ENCODE peak calls at places on chromosomes 4 and X, in eight cellular contexts. A, Y, F, G, T, B, N and Z are unnamed samples.

GRCh38 chrX:47078129-47079043 is at the start of gene RGN:
- DNase-seq in T (peak), A (no peak), Y (no peak), F (peak), G (no peak), N (peak), B (peak), Z (peak)

GRCh38 chr4:166318810-166319525 is 445.9 kb downstream of the TLL1 start:
- DNase-seq in G (no peak), T (no peak), N (no peak), F (no peak), Y (no peak), A (no peak), B (no peak), Z (no peak)

GRCh38 chr4:40307627-40308497 is 27.3 kb upstream of the CHRNA9 start:
- DNase-seq in G (no peak), Y (no peak), A (peak), B (no peak), F (no peak), N (peak), T (no peak), Z (no peak)

GRCh38 chr4:2837110-2837903 is 6.3 kb upstream of the ADD1 start:
- DNase-seq in F (peak), B (peak), N (peak), A (peak), G (no peak), Y (no peak), T (peak), Z (no peak)

GRCh38 chr4:103754844-103755243 is 35.1 kb upstream of the TACR3 start:
- DNase-seq in T (peak), F (no peak), B (no peak), G (no peak), Y (no peak), N (no peak), A (peak), Z (peak)

GRCh38 chr4:6364146-6364545 is 94.5 kb downstream of the WFS1 start:
- DNase-seq in N (no peak), G (no peak), F (peak), Y (no peak), A (no peak), T (no peak), B (no peak), Z (no peak)

GRCh38 chr4:63620271-63620670 is 789.0 kb downstream of the TECRL start:
- DNase-seq in T (no peak), N (no peak), G (no peak), Y (no peak), A (no peak), B (no peak), F (no peak), Z (no peak)

GRCh38 chrX:826026-826425 is 195.4 kb downstream of the SHOX start:
- DNase-seq in A (no peak), F (no peak), N (peak), Y (no peak), B (no peak), T (no peak), G (no peak), Z (no peak)

GRCh38 chr4:58590714-58591113 is 1480.5 kb upstream of the IGFBP7 start:
- DNase-seq in N (no peak), T (no peak), Y (no peak), G (no peak), A (no peak), B (no peak), F (no peak), Z (no peak)

DNA sequence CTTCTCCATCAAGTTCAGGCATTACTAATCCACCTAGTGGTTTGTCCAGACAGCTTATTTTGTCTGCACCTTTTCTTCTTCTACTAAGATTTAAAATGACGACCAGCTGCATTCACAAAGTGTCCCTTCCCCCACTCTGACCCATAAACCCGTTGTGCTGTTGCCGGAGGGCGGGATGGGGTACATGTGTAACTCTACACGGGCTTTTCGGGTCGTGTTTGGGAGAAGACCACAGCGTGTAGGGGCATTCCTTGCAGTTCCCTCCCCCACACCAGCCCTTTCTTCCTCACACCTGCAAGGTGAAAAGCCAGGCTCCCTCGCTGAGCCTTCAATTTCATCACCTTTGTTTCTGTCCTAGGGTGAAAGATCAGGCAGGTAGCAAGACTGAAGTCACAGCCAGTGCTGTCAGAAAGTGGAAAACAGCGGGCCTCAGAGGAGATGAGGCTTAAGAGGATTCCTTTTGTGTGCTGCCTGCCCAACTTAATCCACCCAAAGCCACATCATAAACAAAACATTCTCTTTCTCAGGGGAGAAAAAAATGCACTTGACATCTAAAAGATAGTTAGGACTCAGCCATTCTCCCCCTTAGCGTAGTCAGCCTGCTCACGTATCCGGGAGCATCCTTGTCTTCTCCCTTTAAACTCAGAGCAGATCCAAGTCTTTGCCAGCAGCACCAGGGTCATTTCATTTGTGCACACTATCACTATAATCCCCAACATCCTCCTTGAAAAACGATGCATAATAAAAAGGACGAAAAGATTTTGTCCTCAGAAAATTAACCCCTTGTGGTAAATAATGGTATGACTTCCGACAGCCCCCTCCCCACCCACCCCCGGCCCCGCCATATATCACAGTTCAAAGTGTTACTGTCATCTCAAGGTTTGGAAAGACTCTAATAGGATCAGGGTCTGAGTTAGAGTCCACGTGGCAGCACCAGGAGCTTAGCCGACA is 599.0 kb downstream of the RAB28 start:
- DNase-seq in G (no peak), A (no peak), F (no peak), Y (no peak), B (no peak), T (no peak), N (no peak), Z (no peak)
- TF ChIP-seq CTCF in G (no peak), A (no peak), F (no peak), Y (no peak), B (no peak), T (no peak), N (no peak), Z (no peak)

GRCh38 chr4:84582302-84582987 is 482 bp upstream of the CDS1 start:
- DNase-seq in G (peak), T (peak), F (peak), A (peak), B (peak), Y (peak), N (peak), Z (peak)
- TF ChIP-seq POLR2A in G (no peak), T (peak), F (no peak), A (peak), B (peak), Y (no peak), N (no peak), Z (peak)

GRCh38 chrX:19373034-19373891 is 29.5 kb downstream of the PDHA1 start:
- DNase-seq in T (no peak), G (no peak), B (peak), Y (no peak), A (no peak), N (no peak), F (no peak), Z (no peak)
- TF ChIP-seq CTCF in T (no peak), G (no peak), B (no peak), Y (no peak), A (no peak), N (no peak), F (no peak), Z (no peak)

GRCh38 chr4:76949293-76950051 is at the start of gene SEPTIN11:
- DNase-seq in N (peak), A (peak), Y (peak), B (peak), T (peak), F (peak), G (peak), Z (peak)
- TF ChIP-seq POLR2A in N (peak), A (peak), Y (peak), B (peak), T (peak), F (peak), G (peak), Z (peak)

GRCh38 chr4:55159851-55160250 is 34.5 kb upstream of the KDR start:
- DNase-seq in A (no peak), G (no peak), T (no peak), F (no peak), N (no peak), B (no peak), Y (no peak), Z (no peak)

GRCh38 chr4:55161739-55162138 is 36.3 kb upstream of the KDR start:
- DNase-seq in T (no peak), G (no peak), A (no peak), Y (no peak), F (no peak), N (no peak), B (no peak), Z (no peak)

GRCh38 chr4:55157559-55158277 is 32.3 kb upstream of the KDR start:
- DNase-seq in N (no peak), A (no peak), G (no peak), F (no peak), T (no peak), B (no peak), Y (no peak), Z (no peak)

GRCh38 chr4:55162396-55162795 is 37.0 kb upstream of the KDR start:
- DNase-seq in G (no peak), T (no peak), A (no peak), Y (no peak), B (no peak), N (no peak), F (no peak), Z (no peak)

GRCh38 chr4:55158957-55159356 is 33.6 kb upstream of the KDR start:
- DNase-seq in T (no peak), A (no peak), N (no peak), G (no peak), Y (no peak), B (no peak), F (no peak), Z (no peak)
- TF ChIP-seq CTCF in T (no peak), A (no peak), N (no peak), G (no peak), Y (no peak), B (no peak), F (no peak), Z (no peak)

GRCh38 chr4:133150643-133151300 is 1.7 kb downstream of the PCDH10 start:
- DNase-seq in N (no peak), F (no peak), A (no peak), G (no peak), B (no peak), T (no peak), Y (no peak), Z (no peak)
- TF ChIP-seq POLR2A in N (no peak), F (no peak), A (no peak), G (no peak), B (no peak), T (no peak), Y (no peak), Z (no peak)

DNA sequence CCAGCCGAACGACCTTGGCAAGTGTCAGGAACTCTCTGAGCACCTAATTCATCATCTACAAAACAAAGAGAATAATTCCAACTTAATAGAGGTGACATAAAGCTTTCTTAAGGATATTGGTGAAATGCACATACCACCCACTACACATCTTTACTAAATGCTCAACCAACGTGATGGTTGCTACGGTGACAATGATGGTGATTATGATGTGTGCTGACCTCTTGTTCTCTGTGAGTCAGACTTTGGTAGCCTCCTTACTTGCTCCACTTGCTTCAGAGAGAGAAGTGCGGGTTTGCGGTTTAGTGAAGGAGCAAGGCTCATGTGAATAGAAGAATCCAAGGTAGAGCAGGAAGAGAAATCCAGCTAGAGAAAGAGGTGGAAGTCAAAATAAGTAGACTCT is 52.8 kb upstream of the CLNK start:
- DNase-seq in Y (no peak), T (no peak), N (no peak), B (no peak), A (no peak), G (no peak), F (no peak), Z (no peak)
- TF ChIP-seq CTCF in Y (no peak), T (no peak), N (no peak), B (no peak), A (no peak), G (no peak), F (no peak), Z (no peak)

GRCh38 chr4:112147697-112148096 is 2.4 kb downstream of the FAM241A start:
- DNase-seq in F (no peak), A (no peak), Y (no peak), T (no peak), B (no peak), N (no peak), G (no peak), Z (no peak)

GRCh38 chr4:112142152-112142551 is 3.1 kb upstream of the FAM241A start:
- DNase-seq in B (no peak), A (no peak), N (no peak), F (no peak), T (no peak), G (no peak), Y (no peak), Z (no peak)

GRCh38 chr4:112144546-112145325 is 518 bp upstream of the FAM241A start:
- DNase-seq in Y (no peak), T (no peak), G (no peak), B (peak), N (no peak), F (peak), A (no peak), Z (peak)

GRCh38 chr4:112145326-112145819 is at the start of gene FAM241A:
- DNase-seq in B (peak), A (peak), N (peak), T (peak), Y (peak), F (peak), G (peak), Z (peak)

GRCh38 chr4:112145820-112146813 is 863 bp downstream of the FAM241A start:
- DNase-seq in A (peak), N (peak), T (peak), Y (peak), B (peak), G (no peak), F (peak), Z (peak)
- TF ChIP-seq POLR2A in A (no peak), N (no peak), T (no peak), Y (no peak), B (no peak), G (no peak), F (no peak), Z (no peak)

GRCh38 chr4:113689394-113689793 is 72.1 kb downstream of the CAMK2D start:
- DNase-seq in Y (no peak), T (no peak), G (no peak), A (no peak), F (no peak), B (no peak), N (no peak), Z (no peak)

GRCh38 chr4:113686950-113687718 is 74.4 kb downstream of the CAMK2D start:
- DNase-seq in G (no peak), N (no peak), F (no peak), Y (no peak), A (no peak), B (no peak), T (no peak), Z (no peak)

GRCh38 chr4:113683143-113683542 is 78.4 kb downstream of the CAMK2D start:
- DNase-seq in N (no peak), F (no peak), B (no peak), T (no peak), G (no peak), Y (no peak), A (peak), Z (no peak)

GRCh38 chr4:113682730-113683129 is 78.8 kb downstream of the CAMK2D start:
- DNase-seq in A (no peak), Y (no peak), F (no peak), B (no peak), N (no peak), T (no peak), G (no peak), Z (no peak)

GRCh38 chr4:113684534-113685091 is 76.9 kb downstream of the CAMK2D start:
- DNase-seq in Y (peak), G (no peak), N (peak), F (peak), A (peak), B (peak), T (peak), Z (peak)
- TF ChIP-seq CTCF in Y (no peak), G (peak), N (peak), F (peak), A (peak), B (peak), T (no peak), Z (no peak)